ENCODE peak calls at places on chromosomes 2 and 18, in seven cellular contexts. T is fibroblast of mammary gland, W is HL-60, E is upper lobe of right lung, Q is pancreas, M is HFF-Myc, X is tibial artery. Y is an unnamed sample.

GRCh38 chr2:239669899-239670460 is 269.2 kb upstream of the HDAC4 start:
- DNase-seq in T (no peak), W (no peak), E (peak; percentile 60), Q (no peak), M (no peak), X (peak; percentile 60), Y (no peak)

GRCh38 chr2:16334886-16335605 is 330.6 kb downstream of the CYRIA start:
- DNase-seq in T (no peak), W (no peak), E (no peak), Q (no peak), M (no peak), X (no peak), Y (no peak)

GRCh38 chr2:236718207-236718992 is 148.8 kb downstream of the ACKR3 start:
- DNase-seq in T (peak; percentile 42), W (no peak), E (no peak), Q (no peak), M (no peak), X (no peak), Y (no peak)

GRCh38 chr18:50816767-50817166 is 3.0 kb downstream of the MRO start:
- DNase-seq in T (no peak), W (no peak), E (no peak), Q (no peak), M (no peak), X (no peak), Y (no peak)

GRCh38 chr2:17043173-17043572 is 377.5 kb upstream of the CYRIA start:
- DNase-seq in T (peak; percentile 51), W (no peak), E (no peak), Q (no peak), M (no peak), X (no peak), Y (peak; percentile 56)

GRCh38 chr2:120863661-120864320 is 128.1 kb downstream of the GLI2 start:
- DNase-seq in T (peak; percentile 85), W (no peak), E (peak; percentile 60), Q (no peak), M (no peak), X (peak; percentile 77), Y (peak; percentile 62)

GRCh38 chr2:187900023-187900422 is 345.8 kb upstream of the TFPI start:
- DNase-seq in T (peak; percentile 9), W (no peak), E (no peak), Q (no peak), M (no peak), X (no peak), Y (peak; percentile 38)

GRCh38 chr2:120344214-120344990 is 1.5 kb upstream of the INHBB start:
- DNase-seq in T (no peak), W (peak; percentile 21), E (no peak), Q (no peak), M (no peak), X (peak; percentile 79), Y (no peak)

GRCh38 chr2:98487806-98488189 is 43.1 kb downstream of the INPP4A start:
- DNase-seq in T (peak; percentile 42), W (peak; percentile 67), E (no peak), Q (no peak), M (no peak), X (no peak), Y (peak; percentile 59)

GRCh38 chr2:49753344-49753930 is 599.1 kb upstream of the FSHR start:
- DNase-seq in T (no peak), W (no peak), E (no peak), Q (no peak), M (no peak), X (no peak), Y (no peak)

GRCh38 chr18:48142353-48142752 is 211.9 kb upstream of the SMAD2 start:
- DNase-seq in T (no peak), W (no peak), E (no peak), Q (no peak), M (no peak), X (no peak), Y (no peak)

GRCh38 chr2:107235491-107236254 is 349.7 kb upstream of the ST6GAL2 start:
- DNase-seq in T (no peak), W (no peak), E (no peak), Q (peak; percentile 54), M (no peak), X (no peak), Y (no peak)

GRCh38 chr2:147782521-147782920 is 62.3 kb upstream of the ACVR2A start:
- DNase-seq in T (peak; percentile 89), W (no peak), E (no peak), Q (no peak), M (no peak), X (no peak), Y (peak; percentile 26)

GRCh38 chr18:23882616-23883276 is 131.8 kb upstream of the TTC39C start:
- DNase-seq in T (no peak), W (no peak), E (no peak), Q (no peak), M (no peak), X (no peak), Y (no peak)

GRCh38 chr2:190216829-190217228 is 102.8 kb downstream of the HIBCH start:
- DNase-seq in T (no peak), W (peak; percentile 30), E (no peak), Q (peak; percentile 84), M (no peak), X (no peak), Y (peak; percentile 20)

GRCh38 chr2:148552675-148553331 is 91.7 kb upstream of the EPC2 start:
- DNase-seq in T (no peak), W (no peak), E (no peak), Q (no peak), M (no peak), X (no peak), Y (peak; percentile 15)

GRCh38 chr2:88190808-88191721 is 20.9 kb downstream of the THNSL2 start:
- DNase-seq in T (peak; percentile 44), W (peak; percentile 23), E (no peak), Q (no peak), M (peak; percentile 24), X (no peak), Y (peak; percentile 45)

GRCh38 chr2:168198476-168199192 is 48.8 kb downstream of the STK39 start:
- DNase-seq in T (peak; percentile 84), W (no peak), E (no peak), Q (no peak), M (no peak), X (no peak), Y (peak; percentile 55)

GRCh38 chr2:158529379-158530110 is 72.8 kb downstream of the PKP4 start:
- DNase-seq in T (peak; percentile 54), W (no peak), E (no peak), Q (no peak), M (peak; percentile 58), X (no peak), Y (peak; percentile 66)

GRCh38 chr18:58603365-58604067 is 25.4 kb downstream of the ALPK2 start:
- DNase-seq in T (peak; percentile 17), W (no peak), E (no peak), Q (no peak), M (no peak), X (no peak), Y (peak; percentile 67)

GRCh38 chr2:72113847-72114692 is 33.6 kb downstream of the CYP26B1 start:
- DNase-seq in T (no peak), W (no peak), E (no peak), Q (no peak), M (no peak), X (peak; percentile 59), Y (no peak)

GRCh38 chr18:3693385-3693784 is 243.4 kb downstream of the TGIF1 start:
- DNase-seq in T (no peak), W (no peak), E (no peak), Q (no peak), M (no peak), X (no peak), Y (no peak)

GRCh38 chr2:204436267-204436666 is 109.0 kb upstream of the PARD3B start:
- DNase-seq in T (no peak), W (no peak), E (no peak), Q (no peak), M (no peak), X (no peak), Y (peak; percentile 4)
- TF ChIP-seq CTCF in T (no peak), W (no peak), E (no peak), Q (no peak), M (no peak), X (no peak), Y (no peak)

GRCh38 chr18:24959100-24959499 is 392.9 kb downstream of the ZNF521 start:
- DNase-seq in T (no peak), W (no peak), E (no peak), Q (no peak), M (no peak), X (no peak), Y (no peak)

GRCh38 chr18:24968233-24968775 is 383.7 kb downstream of the ZNF521 start:
- DNase-seq in T (peak; percentile 79), W (no peak), E (no peak), Q (no peak), M (no peak), X (no peak), Y (no peak)

GRCh38 chr18:24964213-24964612 is 387.8 kb downstream of the ZNF521 start:
- DNase-seq in T (peak; percentile 36), W (peak; percentile 28), E (no peak), Q (no peak), M (no peak), X (no peak), Y (no peak)
- TF ChIP-seq CTCF in T (no peak), W (no peak), E (no peak), Q (no peak), M (no peak), X (no peak), Y (no peak)

GRCh38 chr2:95287806-95288205 is 9.3 kb upstream of the KCNIP3 start:
- DNase-seq in T (no peak), W (no peak), E (no peak), Q (no peak), M (no peak), X (no peak), Y (no peak)

GRCh38 chr2:95292623-95293260 is 4.4 kb upstream of the KCNIP3 start:
- DNase-seq in T (no peak), W (no peak), E (no peak), Q (no peak), M (no peak), X (no peak), Y (no peak)

GRCh38 chr2:95287336-95287735 is 9.8 kb upstream of the KCNIP3 start:
- DNase-seq in T (no peak), W (no peak), E (no peak), Q (peak; percentile 34), M (no peak), X (no peak), Y (no peak)

GRCh38 chr2:95291222-95291621 is 5.9 kb upstream of the KCNIP3 start:
- DNase-seq in T (no peak), W (no peak), E (no peak), Q (no peak), M (no peak), X (no peak), Y (no peak)

GRCh38 chr2:95289251-95289650 is 7.9 kb upstream of the KCNIP3 start:
- DNase-seq in T (no peak), W (no peak), E (no peak), Q (no peak), M (no peak), X (no peak), Y (no peak)
- TF ChIP-seq CTCF in T (no peak), W (no peak), E (no peak), Q (no peak), M (no peak), X (no peak), Y (no peak)

DNA sequence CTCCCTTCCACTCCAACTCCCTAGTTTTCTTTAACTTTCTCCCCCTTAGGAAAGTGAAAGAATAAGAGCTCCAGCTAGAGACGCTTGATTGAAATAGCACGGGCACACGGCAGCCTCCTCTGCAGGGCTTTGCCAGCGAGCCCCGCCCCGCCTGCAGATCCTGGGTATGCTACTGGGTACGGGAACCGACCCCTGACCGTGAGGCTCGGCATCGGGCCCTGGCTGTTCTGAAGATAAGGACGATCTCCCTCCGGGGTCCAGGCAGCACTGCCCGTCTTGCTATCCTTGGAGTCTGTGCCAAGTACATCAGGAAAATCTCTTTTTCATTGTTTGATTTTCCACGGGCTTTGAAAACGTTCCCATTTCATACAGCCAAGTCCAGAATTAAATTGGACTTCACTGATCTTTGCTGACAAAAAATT is 284.5 kb downstream of the MTX2 start:
- DNase-seq in T (peak; percentile 72), W (no peak), E (peak; percentile 76), Q (peak; percentile 77), M (no peak), X (peak; percentile 73), Y (peak; percentile 54)
- TF ChIP-seq CTCF in T (peak; percentile 32), W (no peak), E (no peak), Q (no peak), M (no peak), X (no peak), Y (no peak)